ENCODE peak calls at places on chromosomes 16 and 17, in ten cellular contexts. K is GM12891, E is A549, H is HCT116, Y is IMR-90, O is ovary, R is transverse colon, T is endothelial cell of umbilical vein, U is prostate gland, C is adrenal gland. X is an unnamed sample.

GRCh38 chr17:1870592-1870991 is 40.8 kb downstream of the RPA1 start:
- DNase-seq in K (no peak), E (no peak), H (no peak), Y (no peak), O (no peak), R (no peak), T (no peak), U (no peak), C (no peak), X (no peak)

GRCh38 chr16:85819711-85820110 is 20.2 kb downstream of the COX4I1 start:
- DNase-seq in K (no peak), E (peak), H (no peak), Y (no peak), O (no peak), R (no peak), T (no peak), U (no peak), C (no peak), X (no peak)

GRCh38 chr16:87832137-87832527 is 37.2 kb downstream of the SLC7A5 start:
- DNase-seq in K (no peak), E (peak), H (no peak), Y (no peak), O (no peak), R (no peak), T (no peak), U (no peak), C (no peak), X (no peak)

GRCh38 chr17:41437254-41437653 is 3.5 kb downstream of the KRT38 start:
- DNase-seq in K (no peak), E (no peak), H (no peak), Y (no peak), O (no peak), R (no peak), T (no peak), U (no peak), C (no peak), X (no peak)

GRCh38 chr17:74798239-74798707 is 22.1 kb upstream of the NAT9 start:
- DNase-seq in K (no peak), E (no peak), H (no peak), Y (peak), O (no peak), R (no peak), T (peak), U (no peak), C (no peak), X (no peak)

GRCh38 chr17:41004397-41004796 is 4.5 kb downstream of the KRTAP3-1 start:
- DNase-seq in K (no peak), E (no peak), H (no peak), Y (no peak), O (no peak), R (no peak), T (no peak), U (no peak), C (no peak), X (no peak)

GRCh38 chr17:44826123-44826790 is 3.8 kb downstream of the GJC1 start:
- DNase-seq in K (no peak), E (no peak), H (no peak), Y (no peak), O (no peak), R (no peak), T (peak), U (no peak), C (no peak), X (no peak)

GRCh38 chr17:42535400-42536047 is 517 bp upstream of the NAGLU start:
- DNase-seq in K (no peak), E (no peak), H (no peak), Y (no peak), O (no peak), R (no peak), T (no peak), U (no peak), C (no peak), X (no peak)

GRCh38 chr17:55648086-55648485 is 74.6 kb downstream of the TMEM100 start:
- DNase-seq in K (no peak), E (no peak), H (no peak), Y (no peak), O (no peak), R (no peak), T (no peak), U (no peak), C (no peak), X (no peak)

GRCh38 chr16:677306-678190 is 2.1 kb downstream of the RHBDL1 start:
- DNase-seq in K (no peak), E (no peak), H (no peak), Y (no peak), O (peak), R (no peak), T (no peak), U (no peak), C (no peak), X (no peak)

GRCh38 chr17:16282522-16282921 is 65.5 kb downstream of the PIGL start:
- DNase-seq in K (no peak), E (peak), H (peak), Y (peak), O (no peak), R (no peak), T (peak), U (no peak), C (no peak), X (no peak)

GRCh38 chr17:80822700-80823410 is 168.8 kb upstream of the CHMP6 start:
- DNase-seq in K (no peak), E (no peak), H (no peak), Y (no peak), O (no peak), R (no peak), T (no peak), U (peak), C (no peak), X (no peak)

GRCh38 chr17:32125848-32126153 is 16.5 kb upstream of the RHOT1 start:
- DNase-seq in K (no peak), E (no peak), H (no peak), Y (no peak), O (no peak), R (no peak), T (no peak), U (no peak), C (no peak), X (no peak)

GRCh38 chr17:32126325-32126724 is 16.0 kb upstream of the RHOT1 start:
- DNase-seq in K (no peak), E (no peak), H (no peak), Y (no peak), O (no peak), R (no peak), T (no peak), U (no peak), C (no peak), X (peak)

GRCh38 chr17:32126746-32127145 is 15.6 kb upstream of the RHOT1 start:
- DNase-seq in K (no peak), E (no peak), H (no peak), Y (no peak), O (no peak), R (no peak), T (no peak), U (no peak), C (no peak), X (no peak)

GRCh38 chr17:32124985-32125847 is 17.1 kb upstream of the RHOT1 start:
- DNase-seq in K (no peak), E (peak), H (no peak), Y (no peak), O (no peak), R (no peak), T (no peak), U (no peak), C (no peak), X (no peak)

GRCh38 chr17:32127156-32127897 is 15.0 kb upstream of the RHOT1 start:
- DNase-seq in K (peak), E (peak), H (no peak), Y (peak), O (peak), R (peak), T (peak), U (peak), C (peak), X (peak)
- TF ChIP-seq POLR2A in K (peak), E (peak), H (no peak), Y (no peak), O (no peak), R (peak), T (peak), U (peak), C (peak), X (no peak)

DNA sequence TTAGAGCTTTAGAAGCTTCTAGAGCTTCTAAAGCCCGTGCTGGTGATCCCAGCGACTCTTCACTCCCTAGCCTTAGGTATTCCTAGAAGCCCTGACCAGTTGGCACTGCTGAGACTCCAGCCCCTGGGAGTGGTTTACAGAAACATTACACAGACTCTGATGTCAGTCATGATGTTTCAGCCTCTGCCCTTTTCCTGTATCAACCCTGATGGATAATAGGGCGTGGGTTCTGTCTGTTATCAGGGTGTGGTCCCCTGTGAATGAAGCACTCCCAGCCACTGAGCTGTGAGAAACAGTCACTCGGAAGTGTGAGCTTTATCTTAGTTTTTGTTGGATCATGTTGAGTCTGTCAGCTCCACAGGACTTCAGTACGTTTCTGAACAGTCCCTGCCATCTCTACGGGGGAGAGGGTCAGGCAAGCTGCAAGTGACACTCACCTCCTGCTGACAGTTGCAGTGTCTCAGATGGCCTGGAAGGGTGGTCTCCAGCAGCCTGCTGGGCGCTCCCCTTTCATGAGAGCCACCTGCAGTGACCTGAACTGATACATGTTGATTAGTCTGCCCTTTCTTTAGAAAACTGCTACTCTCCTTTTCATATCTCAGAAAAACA is 12.8 kb downstream of the GOSR2 start:
- DNase-seq in K (no peak), E (no peak), H (no peak), Y (no peak), O (no peak), R (peak), T (peak), U (no peak), C (no peak), X (no peak)
- TF ChIP-seq POLR2A in K (no peak), E (no peak), H (no peak), Y (no peak), O (no peak), R (no peak), T (no peak), U (no peak), C (no peak), X (no peak)

GRCh38 chr16:2216330-2216729 is 1.7 kb upstream of the PGP start:
- DNase-seq in K (no peak), E (no peak), H (no peak), Y (no peak), O (no peak), R (no peak), T (no peak), U (no peak), C (no peak), X (no peak)

GRCh38 chr16:2212362-2213324 is 2.0 kb upstream of the BRICD5 start:
- DNase-seq in K (no peak), E (no peak), H (no peak), Y (no peak), O (no peak), R (no peak), T (no peak), U (peak), C (peak), X (no peak)

GRCh38 chr16:2213817-2214720 is 571 bp downstream of the PGP start:
- DNase-seq in K (no peak), E (no peak), H (no peak), Y (no peak), O (peak), R (no peak), T (peak), U (no peak), C (no peak), X (no peak)

GRCh38 chr16:2211923-2212347 is 1.3 kb upstream of the BRICD5 start:
- DNase-seq in K (no peak), E (no peak), H (no peak), Y (no peak), O (no peak), R (no peak), T (no peak), U (no peak), C (peak), X (no peak)

DNA sequence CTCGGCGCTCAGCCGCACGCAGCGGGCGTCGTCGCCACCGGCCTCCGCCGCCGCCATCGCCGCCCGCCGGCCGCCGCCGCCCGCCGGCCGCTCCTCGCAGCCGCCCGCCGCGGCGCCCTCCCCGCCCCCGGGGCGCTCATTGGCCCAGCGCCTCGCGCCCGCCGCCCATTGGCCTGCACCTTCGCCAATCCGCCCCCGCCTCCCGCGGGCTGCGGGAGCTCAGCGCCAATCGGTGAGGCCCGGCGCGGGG is at the start of gene PGP:
- DNase-seq in K (no peak), E (no peak), H (no peak), Y (no peak), O (no peak), R (no peak), T (no peak), U (no peak), C (no peak), X (no peak)
- TF ChIP-seq POLR2A in K (no peak), E (no peak), H (no peak), Y (no peak), O (no peak), R (no peak), T (no peak), U (no peak), C (no peak), X (no peak)

DNA sequence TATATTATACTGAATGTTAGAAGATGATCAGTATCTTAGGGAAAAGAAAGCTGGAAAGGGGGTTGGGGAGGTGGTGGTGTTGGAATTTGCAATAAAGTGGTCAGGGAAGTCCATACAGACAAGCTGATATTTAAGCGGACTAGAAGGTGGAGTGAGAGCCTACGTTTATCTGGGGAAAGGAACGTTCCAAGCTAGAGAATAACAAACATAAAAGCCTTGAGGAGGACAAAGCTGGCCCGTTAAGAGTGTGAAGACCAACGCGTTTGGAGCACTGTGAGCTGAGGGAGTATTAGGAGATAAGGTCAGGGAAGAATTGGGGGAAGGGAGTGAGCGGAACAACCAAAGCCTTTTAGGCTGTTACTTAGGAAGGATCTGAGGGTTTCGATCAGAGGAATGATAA is 1.4 kb downstream of the DDX42 start:
- DNase-seq in K (no peak), E (no peak), H (no peak), Y (no peak), O (no peak), R (no peak), T (peak), U (no peak), C (no peak), X (no peak)
- TF ChIP-seq POLR2A in K (no peak), E (no peak), H (no peak), Y (no peak), O (no peak), R (no peak), T (no peak), U (no peak), C (no peak), X (no peak)

X was measured in lower leg skin.